ENCODE peak calls at places on chromosomes 6 and 20, in six cellular contexts. One of them, this sample, is unnamed.

GRCh38 chr6:37170273-37171140 is 555 bp downstream of the PIM1 start:
- DNase-seq in IMR-90: peak; percentile 28
- DNase-seq in NT2/D1: no peak
- DNase-seq in upper lobe of left lung: peak; percentile 92
- DNase-seq in iPS DF 6.9: no peak
- DNase-seq in neural progenitor cell: peak; percentile 83
- DNase-seq in this sample: no peak

GRCh38 chr6:160048471-160048870 is 73.1 kb upstream of the SLC22A1 start:
- DNase-seq in IMR-90: no peak
- DNase-seq in NT2/D1: no peak
- DNase-seq in upper lobe of left lung: no peak
- DNase-seq in iPS DF 6.9: no peak
- DNase-seq in neural progenitor cell: no peak
- DNase-seq in this sample: no peak

GRCh38 chr6:7073810-7074525 is 33.8 kb upstream of the RREB1 start:
- DNase-seq in IMR-90: no peak
- DNase-seq in NT2/D1: no peak
- DNase-seq in upper lobe of left lung: no peak
- DNase-seq in iPS DF 6.9: no peak
- DNase-seq in neural progenitor cell: no peak
- DNase-seq in this sample: no peak

GRCh38 chr20:59020938-59021551 is 1.8 kb downstream of the TUBB1 start:
- DNase-seq in IMR-90: peak; percentile 56
- DNase-seq in NT2/D1: no peak
- DNase-seq in upper lobe of left lung: no peak
- DNase-seq in iPS DF 6.9: no peak
- DNase-seq in neural progenitor cell: no peak
- DNase-seq in this sample: no peak

GRCh38 chr20:50510706-50511401 is 671 bp downstream of the PTPN1 start:
- DNase-seq in IMR-90: no peak
- DNase-seq in NT2/D1: no peak
- DNase-seq in upper lobe of left lung: no peak
- DNase-seq in iPS DF 6.9: no peak
- DNase-seq in neural progenitor cell: peak; percentile 58
- DNase-seq in this sample: no peak

GRCh38 chr6:33426590-33427563 is 7.0 kb downstream of the SYNGAP1 start:
- DNase-seq in IMR-90: no peak
- DNase-seq in NT2/D1: no peak
- DNase-seq in upper lobe of left lung: no peak
- DNase-seq in iPS DF 6.9: no peak
- DNase-seq in neural progenitor cell: peak; percentile 34
- DNase-seq in this sample: no peak

GRCh38 chr20:38450412-38450975 is 15.4 kb upstream of the SNHG17 start:
- DNase-seq in IMR-90: peak; percentile 49
- DNase-seq in NT2/D1: no peak
- DNase-seq in upper lobe of left lung: no peak
- DNase-seq in iPS DF 6.9: no peak
- DNase-seq in neural progenitor cell: no peak
- DNase-seq in this sample: no peak

GRCh38 chr6:109243863-109244825 is 138.1 kb downstream of the CD164 start:
- DNase-seq in IMR-90: no peak
- DNase-seq in NT2/D1: no peak
- DNase-seq in upper lobe of left lung: no peak
- DNase-seq in iPS DF 6.9: no peak
- DNase-seq in neural progenitor cell: no peak
- DNase-seq in this sample: no peak

GRCh38 chr20:13723015-13723414 is 61.7 kb downstream of the ESF1 start:
- DNase-seq in IMR-90: no peak
- DNase-seq in NT2/D1: no peak
- DNase-seq in upper lobe of left lung: no peak
- DNase-seq in iPS DF 6.9: no peak
- DNase-seq in neural progenitor cell: peak; percentile 11
- DNase-seq in this sample: no peak

GRCh38 chr20:9200620-9201019 is 131.7 kb downstream of the PLCB4 start:
- DNase-seq in IMR-90: peak; percentile 68
- DNase-seq in NT2/D1: no peak
- DNase-seq in upper lobe of left lung: no peak
- DNase-seq in iPS DF 6.9: no peak
- DNase-seq in neural progenitor cell: no peak
- DNase-seq in this sample: no peak

DNA sequence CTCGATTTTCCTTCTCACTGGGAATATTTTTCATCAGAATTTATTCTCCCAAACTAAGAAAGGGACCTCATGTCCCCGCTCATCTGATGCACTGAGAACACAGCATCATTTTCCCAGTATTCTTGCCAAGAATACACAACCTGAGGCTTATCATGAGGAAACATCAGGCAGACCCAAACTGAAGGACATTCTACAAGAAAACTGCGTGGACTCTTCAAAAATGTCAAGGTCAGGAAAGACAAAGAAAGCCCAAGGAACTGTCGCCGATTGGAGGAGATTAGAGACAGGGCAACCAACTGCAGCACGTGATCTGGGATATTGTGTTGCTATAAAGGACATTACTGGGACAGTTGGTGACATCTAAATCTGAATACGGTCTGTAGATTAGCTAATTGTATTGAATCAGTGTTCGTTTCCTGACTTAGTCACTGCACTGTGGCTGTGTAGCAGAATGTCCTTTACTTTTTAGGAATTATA is 72.3 kb downstream of the SNX5 start:
- DNase-seq in IMR-90: no peak
- DNase-seq in NT2/D1: no peak
- DNase-seq in upper lobe of left lung: no peak
- DNase-seq in iPS DF 6.9: no peak
- DNase-seq in neural progenitor cell: no peak
- DNase-seq in this sample: no peak
- H3K4me1 ChIP-seq in IMR-90: peaks cover 13% of the 10 kb centered on the region
- H3K4me1 ChIP-seq in NT2/D1: peaks cover 4% of the 10 kb centered on the region
- H3K4me1 ChIP-seq in upper lobe of left lung: peaks cover 11% of the 10 kb centered on the region
- H3K4me1 ChIP-seq in iPS DF 6.9: peaks cover 1% of the 10 kb centered on the region
- H3K4me1 ChIP-seq in neural progenitor cell: no peaks in the 10 kb centered on the region
- H3K4me1 ChIP-seq in this sample: no peaks in the 10 kb centered on the region

DNA sequence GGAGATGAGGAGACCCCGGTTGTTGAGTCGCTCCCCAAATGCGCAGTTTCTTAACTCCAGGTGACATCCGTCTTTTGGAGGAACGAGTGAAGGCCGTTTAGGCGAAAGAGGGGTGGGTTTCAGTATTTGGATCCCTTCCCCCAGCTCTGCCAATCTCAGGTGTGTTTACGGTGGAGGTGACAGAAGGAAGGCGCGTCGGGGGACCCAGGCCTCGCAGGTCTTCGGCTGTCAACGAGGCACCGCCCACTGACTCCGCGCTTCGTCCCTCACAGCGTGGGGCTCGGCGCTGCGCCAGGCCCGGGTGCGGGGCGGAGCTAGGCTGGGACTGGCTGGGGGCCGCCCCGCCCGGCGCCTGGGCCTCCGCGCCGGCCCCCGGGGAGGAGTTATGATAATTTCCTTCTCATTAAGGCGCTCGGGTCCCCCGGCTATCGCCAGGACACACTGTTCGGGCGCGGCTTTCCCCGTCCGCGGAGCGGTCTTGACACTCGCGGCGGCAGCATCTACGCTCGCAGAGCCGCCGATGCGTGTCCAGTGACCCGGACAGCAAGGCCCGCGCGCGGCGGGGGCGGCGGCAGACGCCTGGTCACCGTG is at the start of gene TFAP2C:
- DNase-seq in IMR-90: no peak
- DNase-seq in NT2/D1: no peak
- DNase-seq in upper lobe of left lung: peak; percentile 97
- DNase-seq in iPS DF 6.9: no peak
- DNase-seq in neural progenitor cell: peak; percentile 82
- DNase-seq in this sample: no peak
- H3K4me1 ChIP-seq in IMR-90: no peaks in the 10 kb centered on the region
- H3K4me1 ChIP-seq in NT2/D1: peaks cover 13% of the 10 kb centered on the region
- H3K4me1 ChIP-seq in upper lobe of left lung: peaks cover 35% of the 10 kb centered on the region
- H3K4me1 ChIP-seq in iPS DF 6.9: peaks cover 8% of the 10 kb centered on the region
- H3K4me1 ChIP-seq in neural progenitor cell: peaks cover 49% of the 10 kb centered on the region
- H3K4me1 ChIP-seq in this sample: peaks cover 4% of the 10 kb centered on the region

GRCh38 chr20:1121439-1121838 is 3.0 kb downstream of the PSMF1 start:
- DNase-seq in IMR-90: no peak
- DNase-seq in NT2/D1: no peak
- DNase-seq in upper lobe of left lung: no peak
- DNase-seq in iPS DF 6.9: no peak
- DNase-seq in neural progenitor cell: no peak
- DNase-seq in this sample: no peak
- H3K4me1 ChIP-seq in IMR-90: peaks cover 14% of the 10 kb centered on the region
- H3K4me1 ChIP-seq in NT2/D1: peaks cover 6% of the 10 kb centered on the region
- H3K4me1 ChIP-seq in upper lobe of left lung: peaks cover 51% of the 10 kb centered on the region
- H3K4me1 ChIP-seq in iPS DF 6.9: peaks cover 4% of the 10 kb centered on the region
- H3K4me1 ChIP-seq in neural progenitor cell: peaks cover 9% of the 10 kb centered on the region
- H3K4me1 ChIP-seq in this sample: peaks cover 42% of the 10 kb centered on the region

GRCh38 chr20:46981184-46981583 is 86.5 kb downstream of the EYA2 start:
- DNase-seq in IMR-90: no peak
- DNase-seq in NT2/D1: no peak
- DNase-seq in upper lobe of left lung: no peak
- DNase-seq in iPS DF 6.9: no peak
- DNase-seq in neural progenitor cell: no peak
- DNase-seq in this sample: no peak
- H3K4me1 ChIP-seq in IMR-90: peaks cover 2% of the 10 kb centered on the region
- H3K4me1 ChIP-seq in NT2/D1: peaks cover 6% of the 10 kb centered on the region
- H3K4me1 ChIP-seq in upper lobe of left lung: no peaks in the 10 kb centered on the region
- H3K4me1 ChIP-seq in iPS DF 6.9: no peaks in the 10 kb centered on the region
- H3K4me1 ChIP-seq in neural progenitor cell: peaks cover 16% of the 10 kb centered on the region
- H3K4me1 ChIP-seq in this sample: no peaks in the 10 kb centered on the region

GRCh38 chr20:3107464-3108025 is 23.0 kb upstream of the AVP start:
- DNase-seq in IMR-90: no peak
- DNase-seq in NT2/D1: no peak
- DNase-seq in upper lobe of left lung: no peak
- DNase-seq in iPS DF 6.9: no peak
- DNase-seq in neural progenitor cell: no peak
- DNase-seq in this sample: no peak

GRCh38 chr20:3103369-3104032 is 19.0 kb upstream of the AVP start:
- DNase-seq in IMR-90: no peak
- DNase-seq in NT2/D1: no peak
- DNase-seq in upper lobe of left lung: no peak
- DNase-seq in iPS DF 6.9: no peak
- DNase-seq in neural progenitor cell: no peak
- DNase-seq in this sample: no peak

GRCh38 chr20:3106185-3106584 is 21.7 kb upstream of the AVP start:
- DNase-seq in IMR-90: no peak
- DNase-seq in NT2/D1: no peak
- DNase-seq in upper lobe of left lung: no peak
- DNase-seq in iPS DF 6.9: no peak
- DNase-seq in neural progenitor cell: no peak
- DNase-seq in this sample: no peak

GRCh38 chr20:3106658-3107463 is 22.3 kb upstream of the AVP start:
- DNase-seq in IMR-90: no peak
- DNase-seq in NT2/D1: no peak
- DNase-seq in upper lobe of left lung: no peak
- DNase-seq in iPS DF 6.9: no peak
- DNase-seq in neural progenitor cell: peak; percentile 69
- DNase-seq in this sample: no peak

DNA sequence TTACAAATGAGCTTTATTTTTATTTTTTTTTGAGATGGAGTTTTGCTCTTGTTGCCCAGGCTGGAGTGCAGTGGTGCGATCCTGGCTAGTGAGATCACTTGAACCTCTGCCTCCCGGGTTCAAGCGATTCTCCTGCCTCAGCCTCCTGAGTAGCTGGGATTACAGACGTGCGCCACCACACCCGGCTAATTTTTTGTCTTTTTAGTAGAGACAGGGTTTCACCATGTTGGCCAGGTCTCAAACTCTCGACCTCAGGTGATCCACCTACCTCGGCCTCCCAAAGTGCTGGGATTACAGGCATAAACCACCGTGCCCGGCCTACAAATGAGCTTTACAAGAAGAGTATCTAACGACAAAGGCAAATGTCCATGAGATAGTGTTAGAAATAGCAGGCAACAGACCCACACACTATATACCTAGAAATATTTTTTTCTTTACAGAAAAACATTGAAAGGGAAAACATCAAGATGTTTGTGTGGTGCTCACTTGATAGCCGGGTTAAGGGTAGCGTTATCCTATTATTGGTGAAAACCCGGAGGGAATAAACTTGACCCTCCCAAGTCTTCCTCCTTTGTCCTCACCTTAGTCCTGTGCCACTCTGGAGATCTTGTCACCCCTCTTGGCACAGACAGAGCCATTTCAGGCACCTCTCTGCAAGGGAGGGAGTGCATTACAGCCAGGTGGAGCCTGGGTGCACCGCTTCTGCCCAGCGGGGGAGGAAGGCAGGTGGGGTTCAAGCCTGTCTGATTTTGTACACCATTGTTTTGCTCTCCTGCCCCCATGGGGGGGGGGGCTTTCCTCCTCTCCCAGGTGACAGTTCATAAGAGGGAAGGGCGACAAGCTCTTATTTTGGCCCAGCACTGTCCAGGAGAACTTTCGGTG is 21.0 kb upstream of the AVP start:
- DNase-seq in IMR-90: no peak
- DNase-seq in NT2/D1: no peak
- DNase-seq in upper lobe of left lung: no peak
- DNase-seq in iPS DF 6.9: no peak
- DNase-seq in neural progenitor cell: no peak
- DNase-seq in this sample: no peak
- H3K4me1 ChIP-seq in IMR-90: no peaks in the 10 kb centered on the region
- H3K4me1 ChIP-seq in NT2/D1: peaks cover 14% of the 10 kb centered on the region
- H3K4me1 ChIP-seq in upper lobe of left lung: no peaks in the 10 kb centered on the region
- H3K4me1 ChIP-seq in iPS DF 6.9: no peaks in the 10 kb centered on the region
- H3K4me1 ChIP-seq in neural progenitor cell: peaks cover 18% of the 10 kb centered on the region
- H3K4me1 ChIP-seq in this sample: no peaks in the 10 kb centered on the region

DNA sequence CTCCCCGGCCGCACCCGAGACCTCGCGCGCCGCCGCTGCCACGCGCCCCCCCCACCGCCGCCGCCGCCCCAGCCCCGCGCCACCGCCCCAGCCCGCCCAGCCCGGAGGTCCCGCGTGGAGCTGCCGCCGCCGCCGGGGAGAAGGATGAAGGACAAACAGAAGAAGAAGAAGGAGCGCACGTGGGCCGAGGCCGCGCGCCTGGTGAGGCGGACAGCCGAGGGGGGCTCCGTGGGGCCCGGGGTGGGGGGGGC is 426 bp downstream of the ASXL1 start:
- DNase-seq in IMR-90: no peak
- DNase-seq in NT2/D1: no peak
- DNase-seq in upper lobe of left lung: no peak
- DNase-seq in iPS DF 6.9: no peak
- DNase-seq in neural progenitor cell: no peak
- DNase-seq in this sample: no peak
- H3K4me1 ChIP-seq in IMR-90: peaks cover 5% of the 10 kb centered on the region
- H3K4me1 ChIP-seq in NT2/D1: no peaks in the 10 kb centered on the region
- H3K4me1 ChIP-seq in upper lobe of left lung: peaks cover 46% of the 10 kb centered on the region
- H3K4me1 ChIP-seq in iPS DF 6.9: no peaks in the 10 kb centered on the region
- H3K4me1 ChIP-seq in neural progenitor cell: peaks cover 6% of the 10 kb centered on the region
- H3K4me1 ChIP-seq in this sample: peaks cover 62% of the 10 kb centered on the region